ENCODE peak calls at places on chromosomes 11 and 22, in four cellular contexts. H is stimulated activated CD8-positive, alpha-beta memory T cell treated with anti-CD3 and anti-CD28 coated beads, Interleukin-15, amount 100 ng/mL, for 4 hours; J is NCI-H1694; F is GM12891. X is an unnamed sample.
A peak's percentile ranks its signal among the peaks of the same experiment; 100 is the strongest.

GRCh38 chr11:129117595-129118350 is 74.4 kb downstream of the ARHGAP32 start:
- DNase-seq in H (peak; percentile 2), J (peak; percentile 1), F (peak; percentile 0), X (no peak)

GRCh38 chr11:95330332-95330731 is 99.3 kb upstream of the SESN3 start:
- DNase-seq in H (no peak), J (no peak), F (no peak), X (no peak)

GRCh38 chr22:48594757-48595510 is 1232.7 kb downstream of the BRD1 start:
- DNase-seq in H (no peak), J (peak; percentile 48), F (no peak), X (no peak)

GRCh38 chr11:78168539-78169477 is 19.6 kb downstream of the KCTD21 start:
- DNase-seq in H (no peak), J (no peak), F (no peak), X (no peak)

GRCh38 chr22:49586873-49587272 is 240.8 kb downstream of the BRD1 start:
- DNase-seq in H (no peak), J (no peak), F (no peak), X (no peak)

GRCh38 chr11:34013893-34014571 is 37.5 kb upstream of the CAPRIN1 start:
- DNase-seq in H (no peak), J (no peak), F (no peak), X (no peak)

GRCh38 chr11:70420008-70420464 is 21.7 kb downstream of the CTTN start:
- DNase-seq in H (no peak), J (no peak), F (no peak), X (no peak)

GRCh38 chr11:7531011-7531410 is 17.2 kb downstream of the PPFIBP2 start:
- DNase-seq in H (no peak), J (no peak), F (no peak), X (no peak)

GRCh38 chr11:105979997-105980703 is 41.9 kb downstream of the MSANTD4 start:
- DNase-seq in H (no peak), J (no peak), F (no peak), X (no peak)

X was measured in SIG-M5.